ENCODE peak calls at places on chromosomes 3 and 15, in six cellular contexts. K, N, J, R, U and B are unnamed samples.
A peak's percentile ranks its signal among the peaks of the same experiment; 100 is the strongest.

GRCh38 chr3:28232659-28233058 is 8.8 kb upstream of the CMC1 start:
- DNase-seq in K (no peak), U (no peak), J (no peak), N (no peak), R (no peak), B (no peak)

GRCh38 chr3:81279481-81280273 is 481.8 kb downstream of the GBE1 start:
- DNase-seq in N (no peak), U (no peak), J (no peak), K (no peak), R (no peak), B (no peak)

GRCh38 chr3:99901200-99901926 is 83.7 kb downstream of the CMSS1 start:
- DNase-seq in N (no peak), J (no peak), K (peak; percentile 55), U (peak; percentile 71), R (no peak), B (peak; percentile 54)

GRCh38 chr3:5388091-5388490 is 200.6 kb downstream of the EDEM1 start:
- DNase-seq in K (peak; percentile 47), J (no peak), U (no peak), R (no peak), N (no peak), B (no peak)

GRCh38 chr15:91152896-91153581 is 53.0 kb downstream of the SV2B start:
- DNase-seq in J (no peak), U (no peak), R (no peak), N (no peak), K (no peak), B (no peak)

GRCh38 chr3:16033889-16034687 is 140.4 kb upstream of the GALNT15 start:
- DNase-seq in N (no peak), J (no peak), U (no peak), K (no peak), R (no peak), B (no peak)

GRCh38 chr3:164984947-164985346 is 93.3 kb downstream of the SI start:
- DNase-seq in N (no peak), J (no peak), K (no peak), R (no peak), U (no peak), B (no peak)

GRCh38 chr3:22443834-22444233 is 692.8 kb upstream of the ZNF385D start:
- DNase-seq in K (no peak), U (no peak), J (no peak), R (no peak), N (no peak), B (no peak)

GRCh38 chr15:72182244-72182643 is 15.3 kb downstream of the GRAMD2A start:
- DNase-seq in N (no peak), U (no peak), R (no peak), K (no peak), J (no peak), B (no peak)